ENCODE peak calls at places on chromosomes 12 and 14, in seven cellular contexts. P, J, A, F, I, L and S are unnamed samples.

GRCh38 chr12:121295123-121295745 is 1.3 kb downstream of the CAMKK2 start:
- DNase-seq in P (peak; percentile 70), J (no peak), A (no peak), F (peak; percentile 33), I (peak; percentile 46), L (peak; percentile 25), S (no peak)

GRCh38 chr14:50830044-50830931 is 674 bp downstream of the NIN start:
- DNase-seq in P (peak; percentile 64), J (peak; percentile 81), A (peak; percentile 41), F (peak; percentile 79), I (peak; percentile 81), L (peak; percentile 67), S (peak; percentile 20)

GRCh38 chr12:112381421-112381897 is 772 bp downstream of the HECTD4 start:
- DNase-seq in P (peak; percentile 50), J (no peak), A (no peak), F (no peak), I (peak; percentile 43), L (peak; percentile 24), S (peak; percentile 69)

GRCh38 chr12:16285586-16285985 is 8.1 kb upstream of the SLC15A5 start:
- DNase-seq in P (no peak), J (no peak), A (no peak), F (no peak), I (no peak), L (no peak), S (no peak)

GRCh38 chr12:14892726-14893442 is 7.2 kb upstream of the MGP start:
- DNase-seq in P (no peak), J (no peak), A (peak; percentile 2), F (no peak), I (no peak), L (no peak), S (peak; percentile 4)

GRCh38 chr14:100804558-100805309 is 21.2 kb upstream of the MEG3 start:
- DNase-seq in P (no peak), J (peak; percentile 62), A (no peak), F (no peak), I (peak; percentile 47), L (no peak), S (no peak)

GRCh38 chr14:100096656-100097055 is 31.4 kb downstream of the EVL start:
- DNase-seq in P (no peak), J (no peak), A (peak; percentile 68), F (no peak), I (no peak), L (no peak), S (peak; percentile 33)

GRCh38 chr14:63632932-63633514 is 8.6 kb downstream of the WDR89 start:
- DNase-seq in P (no peak), J (no peak), A (peak; percentile 44), F (no peak), I (no peak), L (peak; percentile 44), S (no peak)

GRCh38 chr12:124107299-124107698 is 134.3 kb downstream of the ZNF664 start:
- DNase-seq in P (peak; percentile 44), J (no peak), A (no peak), F (no peak), I (no peak), L (no peak), S (peak; percentile 28)

GRCh38 chr14:20857630-20858261 is 33.4 kb upstream of the RNASE3 start:
- DNase-seq in P (peak; percentile 58), J (peak; percentile 84), A (peak; percentile 34), F (peak; percentile 56), I (peak; percentile 68), L (peak; percentile 50), S (peak; percentile 36)

GRCh38 chr12:79444089-79444488 is 246.7 kb downstream of the PAWR start:
- DNase-seq in P (no peak), J (no peak), A (peak; percentile 68), F (no peak), I (no peak), L (peak; percentile 34), S (no peak)

GRCh38 chr12:78392918-78393317 is 471.7 kb upstream of the SYT1 start:
- DNase-seq in P (no peak), J (no peak), A (peak; percentile 30), F (no peak), I (no peak), L (peak; percentile 44), S (no peak)

GRCh38 chr12:124191024-124191359 is 103.9 kb upstream of the RFLNA start:
- DNase-seq in P (peak; percentile 88), J (no peak), A (no peak), F (no peak), I (no peak), L (peak; percentile 29), S (no peak)

GRCh38 chr12:55034218-55034617 is 14.4 kb downstream of the NEUROD4 start:
- DNase-seq in P (no peak), J (no peak), A (no peak), F (no peak), I (peak; percentile 33), L (no peak), S (no peak)

GRCh38 chr12:31578632-31579031 is 12.3 kb downstream of the DENND5B start:
- DNase-seq in P (no peak), J (no peak), A (peak; percentile 49), F (no peak), I (no peak), L (peak; percentile 14), S (no peak)

GRCh38 chr12:9872116-9872515 is 3.0 kb upstream of the CLEC2B start:
- DNase-seq in P (no peak), J (no peak), A (no peak), F (no peak), I (no peak), L (no peak), S (no peak)

GRCh38 chr14:95157195-95157986 is at the start of gene DICER1:
- DNase-seq in P (peak; percentile 94), J (peak; percentile 98), A (peak; percentile 89), F (peak; percentile 96), I (peak; percentile 95), L (peak; percentile 93), S (peak; percentile 98)

GRCh38 chr14:31926652-31927347 is 150.3 kb upstream of the ARHGAP5 start:
- DNase-seq in P (no peak), J (no peak), A (peak; percentile 16), F (no peak), I (no peak), L (peak; percentile 80), S (no peak)

GRCh38 chr12:124869011-124869665 is 5.5 kb upstream of the SCARB1 start:
- DNase-seq in P (peak; percentile 64), J (no peak), A (no peak), F (no peak), I (peak; percentile 74), L (no peak), S (peak; percentile 98)

GRCh38 chr14:64536488-64537245 is 3.9 kb upstream of the HSPA2 start:
- DNase-seq in P (peak; percentile 71), J (no peak), A (peak; percentile 46), F (no peak), I (no peak), L (peak; percentile 66), S (peak; percentile 97)

GRCh38 chr14:94354638-94355185 is 31.6 kb upstream of the SERPINA6 start:
- DNase-seq in P (no peak), J (no peak), A (no peak), F (no peak), I (no peak), L (no peak), S (no peak)

GRCh38 chr14:54026671-54027070 is 70.0 kb upstream of the BMP4 start:
- DNase-seq in P (peak; percentile 44), J (no peak), A (no peak), F (no peak), I (no peak), L (peak; percentile 4), S (peak; percentile 1)

GRCh38 chr14:94293578-94293924 is 483 bp upstream of the SERPINA10 start:
- DNase-seq in P (no peak), J (no peak), A (no peak), F (no peak), I (no peak), L (no peak), S (no peak)

GRCh38 chr12:48882325-48882687 is 16.6 kb upstream of the RND1 start:
- DNase-seq in P (peak; percentile 74), J (no peak), A (peak; percentile 66), F (no peak), I (peak; percentile 71), L (peak; percentile 96), S (peak; percentile 73)

GRCh38 chr12:123064885-123065619 is 84.6 kb downstream of the ARL6IP4 start:
- DNase-seq in P (no peak), J (no peak), A (no peak), F (no peak), I (no peak), L (no peak), S (no peak)

GRCh38 chr12:54650409-54650808 is 2.2 kb upstream of the DCD start:
- DNase-seq in P (no peak), J (no peak), A (no peak), F (no peak), I (no peak), L (no peak), S (no peak)

DNA sequence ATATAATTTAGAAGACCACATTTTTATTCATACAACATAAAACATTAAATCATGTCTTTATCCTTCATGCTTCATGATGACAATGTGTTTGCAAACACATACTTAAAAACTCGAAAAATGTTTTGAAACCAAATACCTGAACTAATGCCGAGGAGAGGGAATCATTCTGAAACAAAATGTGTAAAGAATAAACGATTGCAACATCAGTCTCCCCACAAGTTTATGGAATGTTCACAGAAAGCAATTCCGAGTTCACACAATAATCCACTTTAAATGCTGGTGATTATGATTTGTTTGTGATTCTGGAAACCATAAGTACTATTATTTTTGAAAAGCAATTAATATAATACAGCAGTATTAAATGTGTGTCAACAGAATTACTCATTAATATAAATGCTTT is 84.5 kb upstream of the PDZRN4 start:
- DNase-seq in P (no peak), J (no peak), A (no peak), F (no peak), I (no peak), L (no peak), S (no peak)
- H2AK5ac ChIP-seq in P (no peak overlapping the region), J (no peak overlapping the region), A (no peak overlapping the region), F (no peak overlapping the region), I (no peak overlapping the region), L (no peak overlapping the region), S (no peak overlapping the region)

DNA sequence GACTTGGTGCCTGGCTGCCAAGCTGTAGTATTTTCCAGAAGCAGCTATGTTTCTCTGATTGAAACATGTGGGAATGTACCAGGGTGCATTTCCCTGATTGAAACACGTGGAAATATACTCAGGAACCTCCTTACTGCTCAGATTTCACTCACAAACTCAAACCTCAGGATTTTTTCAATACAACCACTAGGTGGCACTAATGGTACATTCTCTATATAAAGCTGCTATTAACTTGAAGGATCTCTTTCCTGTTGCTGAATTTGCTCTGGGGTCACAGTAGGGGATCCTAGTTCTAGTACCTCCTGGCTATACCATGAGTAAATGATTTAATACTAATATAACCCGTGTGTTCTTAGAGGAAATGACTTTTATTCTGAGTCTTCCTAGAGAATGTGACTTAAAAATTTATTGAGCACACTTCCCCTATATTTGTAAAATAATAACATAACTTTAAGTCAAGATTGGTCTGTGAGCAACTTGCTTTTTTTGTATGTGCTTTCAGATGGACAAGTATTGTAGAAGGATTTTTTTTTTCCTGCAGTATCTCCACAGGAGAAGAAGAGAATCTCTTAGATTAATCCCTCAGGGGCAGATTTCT is 173.8 kb upstream of the MIS18BP1 start:
- DNase-seq in P (peak; percentile 90), J (no peak), A (peak; percentile 34), F (peak; percentile 39), I (peak; percentile 37), L (peak; percentile 63), S (no peak)
- H3K4ac ChIP-seq in P (no peak overlapping the region), J (no peak overlapping the region), A (no peak overlapping the region), F (no peak overlapping the region), I (no peak overlapping the region), L (no peak overlapping the region), S (no peak overlapping the region)

GRCh38 chr12:24125280-24125679 is 175.8 kb upstream of the SOX5 start:
- DNase-seq in P (no peak), J (no peak), A (no peak), F (no peak), I (no peak), L (no peak), S (no peak)
- H3K23ac ChIP-seq in P (no peak overlapping the region), J (no peak overlapping the region), A (no peak overlapping the region), F (no peak overlapping the region), I (no peak overlapping the region), L (no peak overlapping the region), S (no peak overlapping the region)

GRCh38 chr14:104360522-104360921 is 219.0 kb upstream of the C14orf180 start:
- DNase-seq in P (no peak), J (no peak), A (no peak), F (no peak), I (peak; percentile 12), L (no peak), S (no peak)
- H2AK5ac ChIP-seq in P (no peak overlapping the region), J (no peak overlapping the region), A (no peak overlapping the region), F (no peak overlapping the region), I (no peak overlapping the region), L (no peak overlapping the region), S (no peak overlapping the region)